ENCODE peak calls at places on chromosomes 1 and 21, in five cellular contexts. One of them, this sample, is unnamed.

GRCh38 chr1:78145105-78145580 is 99.4 kb downstream of the GIPC2 start:
- DNase-seq in NB4: peak
- DNase-seq in suprapubic skin: no peak
- DNase-seq in ovary: peak
- DNase-seq in A549: peak
- DNase-seq in this sample: peak

GRCh38 chr1:199089393-199090122 is 450.7 kb downstream of the PTPRC start:
- DNase-seq in NB4: peak
- DNase-seq in suprapubic skin: no peak
- DNase-seq in ovary: no peak
- DNase-seq in A549: no peak
- DNase-seq in this sample: no peak

GRCh38 chr1:21022279-21023040 is 154.2 kb downstream of the EIF4G3 start:
- DNase-seq in NB4: peak
- DNase-seq in suprapubic skin: no peak
- DNase-seq in ovary: peak
- DNase-seq in A549: peak
- DNase-seq in this sample: peak

GRCh38 chr21:26553921-26554320 is 19.2 kb downstream of the CYYR1 start:
- DNase-seq in NB4: no peak
- DNase-seq in suprapubic skin: no peak
- DNase-seq in ovary: no peak
- DNase-seq in A549: no peak
- DNase-seq in this sample: no peak

GRCh38 chr1:21779613-21780521 is 3.1 kb downstream of the USP48 start:
- DNase-seq in NB4: no peak
- DNase-seq in suprapubic skin: no peak
- DNase-seq in ovary: no peak
- DNase-seq in A549: no peak
- DNase-seq in this sample: no peak

GRCh38 chr21:29293495-29293894 is 5.2 kb upstream of the BACH1 start:
- DNase-seq in NB4: peak
- DNase-seq in suprapubic skin: no peak
- DNase-seq in ovary: no peak
- DNase-seq in A549: no peak
- DNase-seq in this sample: no peak

GRCh38 chr1:110187139-110187890 is 22.8 kb upstream of the KCNC4 start:
- DNase-seq in NB4: no peak
- DNase-seq in suprapubic skin: no peak
- DNase-seq in ovary: no peak
- DNase-seq in A549: no peak
- DNase-seq in this sample: no peak

GRCh38 chr1:179287456-179287855 is 6.1 kb upstream of the SOAT1 start:
- DNase-seq in NB4: no peak
- DNase-seq in suprapubic skin: no peak
- DNase-seq in ovary: no peak
- DNase-seq in A549: peak
- DNase-seq in this sample: no peak

GRCh38 chr1:246425139-246425794 is 81.8 kb downstream of the SMYD3 start:
- DNase-seq in NB4: no peak
- DNase-seq in suprapubic skin: no peak
- DNase-seq in ovary: no peak
- DNase-seq in A549: no peak
- DNase-seq in this sample: no peak

GRCh38 chr21:43864806-43865470 is at the start of gene AGPAT3:
- DNase-seq in NB4: peak
- DNase-seq in suprapubic skin: no peak
- DNase-seq in ovary: no peak
- DNase-seq in A549: no peak
- DNase-seq in this sample: peak

GRCh38 chr1:47013239-47013638 is 10.2 kb upstream of the CYP4X1 start:
- DNase-seq in NB4: no peak
- DNase-seq in suprapubic skin: no peak
- DNase-seq in ovary: no peak
- DNase-seq in A549: no peak
- DNase-seq in this sample: no peak

GRCh38 chr1:204868340-204868700 is 2.3 kb upstream of the NFASC start:
- DNase-seq in NB4: no peak
- DNase-seq in suprapubic skin: no peak
- DNase-seq in ovary: no peak
- DNase-seq in A549: no peak
- DNase-seq in this sample: no peak

GRCh38 chr1:169644298-169644697 is 14.4 kb upstream of the SELP start:
- DNase-seq in NB4: no peak
- DNase-seq in suprapubic skin: no peak
- DNase-seq in ovary: no peak
- DNase-seq in A549: no peak
- DNase-seq in this sample: no peak

GRCh38 chr1:218933526-218933925 is 240.2 kb upstream of the LYPLAL1 start:
- DNase-seq in NB4: no peak
- DNase-seq in suprapubic skin: no peak
- DNase-seq in ovary: no peak
- DNase-seq in A549: no peak
- DNase-seq in this sample: no peak

GRCh38 chr1:206578115-206578935 is 33.9 kb downstream of the EIF2D start:
- DNase-seq in NB4: no peak
- DNase-seq in suprapubic skin: no peak
- DNase-seq in ovary: no peak
- DNase-seq in A549: no peak
- DNase-seq in this sample: no peak

GRCh38 chr1:168320805-168321577 is 40.3 kb downstream of the TBX19 start:
- DNase-seq in NB4: no peak
- DNase-seq in suprapubic skin: no peak
- DNase-seq in ovary: peak
- DNase-seq in A549: peak
- DNase-seq in this sample: peak

GRCh38 chr1:242017580-242018233 is 18.8 kb upstream of the MAP1LC3C start:
- DNase-seq in NB4: peak
- DNase-seq in suprapubic skin: peak
- DNase-seq in ovary: peak
- DNase-seq in A549: peak
- DNase-seq in this sample: peak

GRCh38 chr1:247456914-247457638 is 828 bp downstream of the OR2B11 start:
- DNase-seq in NB4: no peak
- DNase-seq in suprapubic skin: no peak
- DNase-seq in ovary: no peak
- DNase-seq in A549: no peak
- DNase-seq in this sample: no peak

GRCh38 chr1:111402083-111402482 is 25.5 kb downstream of the OVGP1 start:
- DNase-seq in NB4: no peak
- DNase-seq in suprapubic skin: no peak
- DNase-seq in ovary: no peak
- DNase-seq in A549: no peak
- DNase-seq in this sample: no peak

GRCh38 chr1:117388328-117388727 is 21.1 kb downstream of the MAN1A2 start:
- DNase-seq in NB4: peak
- DNase-seq in suprapubic skin: no peak
- DNase-seq in ovary: no peak
- DNase-seq in A549: no peak
- DNase-seq in this sample: no peak

GRCh38 chr1:182601416-182601786 is 2.8 kb downstream of the RGS16 start:
- DNase-seq in NB4: peak
- DNase-seq in suprapubic skin: no peak
- DNase-seq in ovary: peak
- DNase-seq in A549: peak
- DNase-seq in this sample: peak

GRCh38 chr1:76093931-76094330 is 19.4 kb downstream of the ST6GALNAC3 start:
- DNase-seq in NB4: no peak
- DNase-seq in suprapubic skin: no peak
- DNase-seq in ovary: no peak
- DNase-seq in A549: no peak
- DNase-seq in this sample: no peak

GRCh38 chr1:152495066-152495675 is 15.4 kb upstream of the LCE5A start:
- DNase-seq in NB4: peak
- DNase-seq in suprapubic skin: no peak
- DNase-seq in ovary: no peak
- DNase-seq in A549: peak
- DNase-seq in this sample: no peak

GRCh38 chr1:118317836-118318614 is 133.0 kb upstream of the SPAG17 start:
- DNase-seq in NB4: no peak
- DNase-seq in suprapubic skin: no peak
- DNase-seq in ovary: no peak
- DNase-seq in A549: no peak
- DNase-seq in this sample: no peak

GRCh38 chr1:231494439-231495110 is 33.9 kb upstream of the TSNAX start:
- DNase-seq in NB4: no peak
- DNase-seq in suprapubic skin: no peak
- DNase-seq in ovary: no peak
- DNase-seq in A549: no peak
- DNase-seq in this sample: no peak

GRCh38 chr1:203591626-203592025 is 35.0 kb upstream of the ATP2B4 start:
- DNase-seq in NB4: no peak
- DNase-seq in suprapubic skin: no peak
- DNase-seq in ovary: no peak
- DNase-seq in A549: no peak
- DNase-seq in this sample: no peak

GRCh38 chr1:203593143-203593542 is 33.5 kb upstream of the ATP2B4 start:
- DNase-seq in NB4: no peak
- DNase-seq in suprapubic skin: no peak
- DNase-seq in ovary: no peak
- DNase-seq in A549: no peak
- DNase-seq in this sample: no peak

GRCh38 chr1:203593723-203594122 is 32.9 kb upstream of the ATP2B4 start:
- DNase-seq in NB4: peak
- DNase-seq in suprapubic skin: no peak
- DNase-seq in ovary: no peak
- DNase-seq in A549: peak
- DNase-seq in this sample: peak

GRCh38 chr1:203592728-203593127 is 33.9 kb upstream of the ATP2B4 start:
- DNase-seq in NB4: no peak
- DNase-seq in suprapubic skin: no peak
- DNase-seq in ovary: no peak
- DNase-seq in A549: no peak
- DNase-seq in this sample: no peak

GRCh38 chr1:203592156-203592555 is 34.5 kb upstream of the ATP2B4 start:
- DNase-seq in NB4: no peak
- DNase-seq in suprapubic skin: no peak
- DNase-seq in ovary: no peak
- DNase-seq in A549: no peak
- DNase-seq in this sample: peak
- TF ChIP-seq CTCF in NB4: no peak
- TF ChIP-seq CTCF in suprapubic skin: no peak
- TF ChIP-seq CTCF in ovary: no peak
- TF ChIP-seq CTCF in A549: no peak
- TF ChIP-seq CTCF in this sample: no peak

GRCh38 chr1:234545512-234546386 is 64.2 kb downstream of the IRF2BP2 start:
- DNase-seq in NB4: no peak
- DNase-seq in suprapubic skin: peak
- DNase-seq in ovary: peak
- DNase-seq in A549: peak
- DNase-seq in this sample: no peak
- TF ChIP-seq POLR2A in NB4: no peak
- TF ChIP-seq POLR2A in suprapubic skin: no peak
- TF ChIP-seq POLR2A in ovary: no peak
- TF ChIP-seq POLR2A in A549: no peak
- TF ChIP-seq POLR2A in this sample: no peak

GRCh38 chr1:65527672-65528071 is 107.2 kb downstream of the LEPR start:
- DNase-seq in NB4: no peak
- DNase-seq in suprapubic skin: no peak
- DNase-seq in ovary: no peak
- DNase-seq in A549: no peak
- DNase-seq in this sample: peak
- TF ChIP-seq CTCF in NB4: no peak
- TF ChIP-seq CTCF in suprapubic skin: no peak
- TF ChIP-seq CTCF in ovary: no peak
- TF ChIP-seq CTCF in A549: no peak
- TF ChIP-seq CTCF in this sample: no peak

GRCh38 chr1:15949453-15950245 is 26.3 kb downstream of the ZBTB17 start:
- DNase-seq in NB4: peak
- DNase-seq in suprapubic skin: peak
- DNase-seq in ovary: peak
- DNase-seq in A549: peak
- DNase-seq in this sample: peak
- TF ChIP-seq POLR2A in NB4: no peak
- TF ChIP-seq POLR2A in suprapubic skin: peak
- TF ChIP-seq POLR2A in ovary: peak
- TF ChIP-seq POLR2A in A549: no peak
- TF ChIP-seq POLR2A in this sample: no peak

GRCh38 chr1:32715901-32716311 is 13.3 kb upstream of the SYNC start:
- DNase-seq in NB4: no peak
- DNase-seq in suprapubic skin: no peak
- DNase-seq in ovary: no peak
- DNase-seq in A549: no peak
- DNase-seq in this sample: no peak

GRCh38 chr1:32714277-32714676 is 11.7 kb upstream of the SYNC start:
- DNase-seq in NB4: no peak
- DNase-seq in suprapubic skin: no peak
- DNase-seq in ovary: no peak
- DNase-seq in A549: peak
- DNase-seq in this sample: no peak

GRCh38 chr1:32718527-32718926 is 16.0 kb upstream of the SYNC start:
- DNase-seq in NB4: no peak
- DNase-seq in suprapubic skin: no peak
- DNase-seq in ovary: no peak
- DNase-seq in A549: no peak
- DNase-seq in this sample: no peak

GRCh38 chr1:32717503-32717902 is 14.9 kb upstream of the SYNC start:
- DNase-seq in NB4: no peak
- DNase-seq in suprapubic skin: no peak
- DNase-seq in ovary: no peak
- DNase-seq in A549: no peak
- DNase-seq in this sample: no peak

GRCh38 chr1:32716312-32717126 is 13.9 kb upstream of the SYNC start:
- DNase-seq in NB4: peak
- DNase-seq in suprapubic skin: peak
- DNase-seq in ovary: peak
- DNase-seq in A549: peak
- DNase-seq in this sample: peak
- TF ChIP-seq CTCF in NB4: no peak
- TF ChIP-seq CTCF in suprapubic skin: no peak
- TF ChIP-seq CTCF in ovary: no peak
- TF ChIP-seq CTCF in A549: no peak
- TF ChIP-seq CTCF in this sample: no peak

GRCh38 chr1:56068908-56069307 is 510.5 kb downstream of the PLPP3 start:
- DNase-seq in NB4: no peak
- DNase-seq in suprapubic skin: no peak
- DNase-seq in ovary: no peak
- DNase-seq in A549: peak
- DNase-seq in this sample: no peak
- TF ChIP-seq POLR2A in NB4: no peak
- TF ChIP-seq POLR2A in suprapubic skin: no peak
- TF ChIP-seq POLR2A in ovary: no peak
- TF ChIP-seq POLR2A in A549: no peak
- TF ChIP-seq POLR2A in this sample: no peak

GRCh38 chr1:26787706-26788514 is at the start of gene PIGV:
- DNase-seq in NB4: peak
- DNase-seq in suprapubic skin: peak
- DNase-seq in ovary: peak
- DNase-seq in A549: peak
- DNase-seq in this sample: peak
- TF ChIP-seq CTCF in NB4: no peak
- TF ChIP-seq CTCF in suprapubic skin: no peak
- TF ChIP-seq CTCF in ovary: peak
- TF ChIP-seq CTCF in A549: no peak
- TF ChIP-seq CTCF in this sample: peak

GRCh38 chr1:53477626-53478025 is 18.4 kb downstream of the DMRTB1 start:
- DNase-seq in NB4: no peak
- DNase-seq in suprapubic skin: no peak
- DNase-seq in ovary: no peak
- DNase-seq in A549: no peak
- DNase-seq in this sample: no peak
- TF ChIP-seq POLR2A in NB4: no peak
- TF ChIP-seq POLR2A in suprapubic skin: no peak
- TF ChIP-seq POLR2A in ovary: no peak
- TF ChIP-seq POLR2A in A549: no peak
- TF ChIP-seq POLR2A in this sample: no peak